ENCODE peak calls at places on chromosomes 3 and 15, in five cellular contexts. N is stimulated activated naive CD4-positive, alpha-beta T cell; J is Right ventricle myocardium superior; B is stimulated activated CD4-positive, alpha-beta T cell treated with anti-CD3 and anti-CD28 coated beads, Interleukin-12 subunit alpha, Interleukin-12 subunit beta, amount 100 ng/mL, for 48 hours; G is NCI-H774. U is an unnamed sample.

GRCh38 chr3:39125837-39126500 is 18.5 kb downstream of the TTC21A start:
- DNase-seq in N (no peak), J (no peak), B (no peak), G (no peak), U (no peak)

GRCh38 chr3:152374260-152374990 is 105.7 kb downstream of the MBNL1 start:
- DNase-seq in N (no peak), J (no peak), B (no peak), G (no peak), U (no peak)

GRCh38 chr15:80912673-80913072 is 76.9 kb downstream of the MESD start:
- DNase-seq in N (no peak), J (no peak), B (no peak), G (no peak), U (no peak)

GRCh38 chr3:37173806-37174205 is 576 bp downstream of the LRRFIP2 start:
- DNase-seq in N (no peak), J (no peak), B (no peak), G (no peak), U (no peak)

GRCh38 chr3:57451150-57451846 is 92.8 kb downstream of the DNAH12 start:
- DNase-seq in N (no peak), J (no peak), B (no peak), G (no peak), U (no peak)

GRCh38 chr3:33115024-33115768 is 1.4 kb downstream of the CRTAP start:
- DNase-seq in N (no peak), J (peak), B (no peak), G (no peak), U (no peak)

GRCh38 chr3:167918686-167919085 is 177.0 kb downstream of the GOLIM4 start:
- DNase-seq in N (no peak), J (no peak), B (no peak), G (no peak), U (no peak)

GRCh38 chr3:160003520-160004128 is 15.0 kb downstream of the IL12A start:
- DNase-seq in N (no peak), J (peak), B (peak), G (peak), U (no peak)

GRCh38 chr3:116425126-116425525 is 20.2 kb downstream of the LSAMP start:
- DNase-seq in N (no peak), J (no peak), B (no peak), G (peak), U (no peak)

GRCh38 chr3:162082516-162082915 is 585.9 kb downstream of the OTOL1 start:
- DNase-seq in N (no peak), J (no peak), B (no peak), G (no peak), U (no peak)

GRCh38 chr15:48643776-48644497 is 1.6 kb downstream of the FBN1 start:
- DNase-seq in N (no peak), J (no peak), B (no peak), G (no peak), U (no peak)

GRCh38 chr3:79012946-79013362 is 754.8 kb downstream of the ROBO1 start:
- DNase-seq in N (no peak), J (no peak), B (no peak), G (no peak), U (no peak)

GRCh38 chr15:30973379-30973778 is 18.0 kb downstream of the MTMR10 start:
- DNase-seq in N (no peak), J (no peak), B (no peak), G (no peak), U (no peak)

GRCh38 chr3:134378384-134378783 is 4.1 kb upstream of the AMOTL2 start:
- DNase-seq in N (peak), J (peak), B (no peak), G (no peak), U (no peak)

GRCh38 chr15:80434926-80435720 is 30.9 kb downstream of the ARNT2 start:
- DNase-seq in N (no peak), J (no peak), B (no peak), G (no peak), U (no peak)

GRCh38 chr3:10008588-10009344 is 17.5 kb upstream of the FANCD2 start:
- DNase-seq in N (peak), J (peak), B (peak), G (peak), U (peak)

GRCh38 chr3:86046436-86047328 is 944.3 kb downstream of the VGLL3 start:
- DNase-seq in N (no peak), J (no peak), B (no peak), G (no peak), U (no peak)

GRCh38 chr3:115660646-115661442 is 37.5 kb downstream of the GAP43 start:
- DNase-seq in N (no peak), J (peak), B (no peak), G (no peak), U (no peak)

GRCh38 chr15:52735231-52736089 is 54.7 kb downstream of the ONECUT1 start:
- DNase-seq in N (peak), J (no peak), B (peak), G (peak), U (peak)

GRCh38 chr3:89025185-89025584 is 82.2 kb upstream of the EPHA3 start:
- DNase-seq in N (no peak), J (no peak), B (no peak), G (no peak), U (no peak)

GRCh38 chr15:88303455-88303854 is 46.9 kb upstream of the NTRK3 start:
- DNase-seq in N (no peak), J (no peak), B (no peak), G (no peak), U (no peak)

GRCh38 chr15:61382927-61383326 is 153.8 kb upstream of the RORA start:
- DNase-seq in N (no peak), J (no peak), B (no peak), G (no peak), U (no peak)

GRCh38 chr3:189766416-189766815 is 135.2 kb downstream of the TP63 start:
- DNase-seq in N (no peak), J (no peak), B (no peak), G (no peak), U (no peak)

GRCh38 chr3:126341755-126342150 is 15.5 kb downstream of the KLF15 start:
- DNase-seq in N (no peak), J (no peak), B (no peak), G (no peak), U (no peak)

GRCh38 chr15:80951941-80952340 is 37.7 kb downstream of the MESD start:
- DNase-seq in N (no peak), J (no peak), B (no peak), G (no peak), U (no peak)

GRCh38 chr3:194265505-194265892 is 85.6 kb downstream of the CPN2 start:
- DNase-seq in N (no peak), J (peak), B (no peak), G (peak), U (no peak)

GRCh38 chr3:134644731-134645514 is 5.9 kb downstream of the KY start:
- DNase-seq in N (no peak), J (peak), B (no peak), G (no peak), U (no peak)

GRCh38 chr3:182909318-182910040 is 70.9 kb downstream of the DCUN1D1 start:
- DNase-seq in N (peak), J (no peak), B (no peak), G (no peak), U (no peak)

GRCh38 chr15:81939604-81940440 is 106.0 kb downstream of the MEX3B start:
- DNase-seq in N (peak), J (no peak), B (no peak), G (no peak), U (no peak)

GRCh38 chr3:21781371-21781770 is 30.4 kb upstream of the ZNF385D start:
- DNase-seq in N (no peak), J (no peak), B (no peak), G (no peak), U (no peak)

GRCh38 chr3:152443212-152444023 is 174.7 kb downstream of the MBNL1 start:
- DNase-seq in N (peak), J (no peak), B (no peak), G (no peak), U (no peak)

GRCh38 chr15:78249131-78249530 is 14.8 kb upstream of the ACSBG1 start:
- DNase-seq in N (no peak), J (no peak), B (no peak), G (no peak), U (no peak)

GRCh38 chr15:52726195-52726594 is 47.0 kb upstream of the ATOSA start:
- DNase-seq in N (no peak), J (no peak), B (no peak), G (no peak), U (no peak)